ENCODE peak calls at places on chromosome 12, in ten cellular contexts. H is activated CD8-positive, alpha-beta T cell treated with anti-CD3 and anti-CD28 coated beads, Interleukin-2, amount 10 ng/mL, durations not matched to agents 7 days and 5 days; W is ELF-1; G is HCT116; F is ELR; V is choroid plexus epithelial cell; M is body of pancreas; K is substantia nigra; R is endothelial cell; L is left kidney. Z is an unnamed sample.

GRCh38 chr12:101490286-101490920 is 15.3 kb downstream of the SPIC start:
- DNase-seq in H (peak; percentile 24), W (peak; percentile 19), G (peak; percentile 62), F (peak; percentile 44), V (peak; percentile 80), M (peak; percentile 61), K (no peak), R (peak; percentile 16), L (peak; percentile 70), Z (no peak)

GRCh38 chr12:6360080-6360571 is 15.2 kb downstream of the SCNN1A start:
- DNase-seq in H (no peak), W (no peak), G (no peak), F (no peak), V (no peak), M (no peak), K (no peak), R (no peak), L (no peak), Z (no peak)

GRCh38 chr12:3658327-3659163 is 94.4 kb downstream of the CRACR2A start:
- DNase-seq in H (peak; percentile 56), W (no peak), G (no peak), F (peak; percentile 51), V (peak; percentile 46), M (no peak), K (no peak), R (peak; percentile 62), L (peak; percentile 74), Z (no peak)

GRCh38 chr12:132474237-132474741 is 15.7 kb upstream of the FBRSL1 start:
- DNase-seq in H (no peak), W (no peak), G (no peak), F (no peak), V (no peak), M (no peak), K (no peak), R (no peak), L (no peak), Z (no peak)

GRCh38 chr12:122845041-122845864 is 10.0 kb downstream of the HIP1R start:
- DNase-seq in H (no peak), W (no peak), G (no peak), F (no peak), V (no peak), M (no peak), K (peak; percentile 93), R (no peak), L (no peak), Z (peak; percentile 87)

GRCh38 chr12:25699454-25699853 is 146.4 kb upstream of the LMNTD1 start:
- DNase-seq in H (no peak), W (no peak), G (no peak), F (peak; percentile 17), V (peak; percentile 70), M (no peak), K (no peak), R (no peak), L (no peak), Z (no peak)

GRCh38 chr12:94421868-94422740 is 37.6 kb downstream of the CEP83 start:
- DNase-seq in H (no peak), W (no peak), G (no peak), F (no peak), V (no peak), M (no peak), K (no peak), R (no peak), L (no peak), Z (no peak)

GRCh38 chr12:108720757-108721514 is 10.4 kb downstream of the CORO1C start:
- DNase-seq in H (no peak), W (peak; percentile 52), G (no peak), F (peak; percentile 82), V (no peak), M (no peak), K (no peak), R (no peak), L (no peak), Z (no peak)

GRCh38 chr12:107014050-107014449 is 27.1 kb upstream of the MTERF2 start:
- DNase-seq in H (peak; percentile 21), W (peak; percentile 13), G (peak; percentile 56), F (no peak), V (no peak), M (peak; percentile 85), K (no peak), R (no peak), L (peak; percentile 15), Z (no peak)

GRCh38 chr12:95648990-95649791 is 97.9 kb upstream of the USP44 start:
- DNase-seq in H (no peak), W (peak; percentile 23), G (peak; percentile 64), F (peak; percentile 94), V (peak; percentile 34), M (peak; percentile 66), K (no peak), R (no peak), L (peak; percentile 82), Z (no peak)

GRCh38 chr12:127170271-127171180 is 1096.4 kb upstream of the TMEM132C start:
- DNase-seq in H (no peak), W (no peak), G (no peak), F (no peak), V (peak; percentile 48), M (no peak), K (no peak), R (no peak), L (no peak), Z (no peak)

GRCh38 chr12:116245189-116245588 is 32.3 kb downstream of the MED13L start:
- DNase-seq in H (no peak), W (no peak), G (no peak), F (no peak), V (no peak), M (no peak), K (no peak), R (no peak), L (no peak), Z (no peak)

GRCh38 chr12:20128926-20129325 is 239.4 kb upstream of the PDE3A start:
- DNase-seq in H (no peak), W (no peak), G (no peak), F (no peak), V (no peak), M (no peak), K (no peak), R (no peak), L (no peak), Z (no peak)

GRCh38 chr12:89417246-89417977 is 65.1 kb upstream of the DUSP6 start:
- DNase-seq in H (no peak), W (no peak), G (no peak), F (peak; percentile 53), V (peak; percentile 50), M (no peak), K (no peak), R (no peak), L (no peak), Z (no peak)

GRCh38 chr12:66352197-66352596 is 49.9 kb downstream of the HELB start:
- DNase-seq in H (peak; percentile 36), W (peak; percentile 82), G (peak; percentile 19), F (peak; percentile 45), V (peak; percentile 56), M (no peak), K (peak; percentile 4), R (peak; percentile 49), L (peak; percentile 53), Z (no peak)